ENCODE peak calls at places on chromosome 9, in seven cellular contexts. One of them, this sample, is unnamed.

GRCh38 chr9:34413229-34413852 is 36.6 kb upstream of the MYORG start:
- DNase-seq in mesendoderm: peak; percentile 69
- DNase-seq in mesenchymal stem cell: peak; percentile 54
- DNase-seq in trophoblast cell: peak; percentile 6
- DNase-seq in neuronal stem cell: peak; percentile 70
- DNase-seq in H1: no peak
- DNase-seq in IMR-90: peak; percentile 43
- DNase-seq in this sample: peak; percentile 58

GRCh38 chr9:97385626-97386264 is 26.2 kb upstream of the TDRD7 start:
- DNase-seq in mesendoderm: no peak
- DNase-seq in neuronal stem cell: no peak
- DNase-seq in mesenchymal stem cell: no peak
- DNase-seq in H1: no peak
- DNase-seq in IMR-90: no peak
- DNase-seq in trophoblast cell: no peak
- DNase-seq in this sample: no peak

GRCh38 chr9:38068616-38068865 is 486 bp downstream of the SHB start:
- DNase-seq in trophoblast cell: no peak
- DNase-seq in H1: no peak
- DNase-seq in neuronal stem cell: no peak
- DNase-seq in IMR-90: peak; percentile 59
- DNase-seq in mesenchymal stem cell: peak; percentile 69
- DNase-seq in mesendoderm: no peak
- DNase-seq in this sample: no peak

GRCh38 chr9:4762889-4763521 is 22.0 kb upstream of the AK3 start:
- DNase-seq in neuronal stem cell: peak; percentile 1
- DNase-seq in H1: no peak
- DNase-seq in mesenchymal stem cell: peak; percentile 50
- DNase-seq in trophoblast cell: peak; percentile 65
- DNase-seq in mesendoderm: peak; percentile 81
- DNase-seq in IMR-90: no peak
- DNase-seq in this sample: peak; percentile 87

GRCh38 chr9:95305770-95306492 is 11.6 kb downstream of the FANCC start:
- DNase-seq in mesendoderm: no peak
- DNase-seq in mesenchymal stem cell: no peak
- DNase-seq in H1: no peak
- DNase-seq in trophoblast cell: no peak
- DNase-seq in IMR-90: peak; percentile 55
- DNase-seq in neuronal stem cell: no peak
- DNase-seq in this sample: no peak

GRCh38 chr9:33153666-33154065 is 13.5 kb downstream of the B4GALT1 start:
- DNase-seq in IMR-90: no peak
- DNase-seq in mesenchymal stem cell: no peak
- DNase-seq in H1: no peak
- DNase-seq in neuronal stem cell: no peak
- DNase-seq in mesendoderm: no peak
- DNase-seq in trophoblast cell: no peak
- DNase-seq in this sample: no peak

GRCh38 chr9:78029601-78030552 is 1.7 kb downstream of the GNAQ start:
- DNase-seq in IMR-90: peak; percentile 48
- DNase-seq in mesendoderm: peak; percentile 75
- DNase-seq in H1: no peak
- DNase-seq in neuronal stem cell: no peak
- DNase-seq in mesenchymal stem cell: peak; percentile 61
- DNase-seq in trophoblast cell: peak; percentile 61
- DNase-seq in this sample: peak; percentile 48

GRCh38 chr9:135108801-135109500 is 21.5 kb downstream of the OLFM1 start:
- DNase-seq in IMR-90: no peak
- DNase-seq in neuronal stem cell: no peak
- DNase-seq in mesendoderm: no peak
- DNase-seq in H1: no peak
- DNase-seq in trophoblast cell: no peak
- DNase-seq in mesenchymal stem cell: no peak
- DNase-seq in this sample: no peak

GRCh38 chr9:12760758-12761157 is 14.1 kb upstream of the LURAP1L start:
- DNase-seq in IMR-90: peak; percentile 23
- DNase-seq in mesendoderm: no peak
- DNase-seq in neuronal stem cell: no peak
- DNase-seq in mesenchymal stem cell: no peak
- DNase-seq in H1: no peak
- DNase-seq in trophoblast cell: no peak
- DNase-seq in this sample: no peak

GRCh38 chr9:134634190-134634589 is 7.4 kb upstream of the COL5A1 start:
- DNase-seq in mesenchymal stem cell: no peak
- DNase-seq in IMR-90: no peak
- DNase-seq in neuronal stem cell: no peak
- DNase-seq in mesendoderm: no peak
- DNase-seq in trophoblast cell: no peak
- DNase-seq in H1: no peak
- DNase-seq in this sample: peak; percentile 7

GRCh38 chr9:15696979-15697378 is 144.1 kb downstream of the CCDC171 start:
- DNase-seq in mesendoderm: peak; percentile 16
- DNase-seq in mesenchymal stem cell: peak; percentile 65
- DNase-seq in neuronal stem cell: no peak
- DNase-seq in IMR-90: peak; percentile 36
- DNase-seq in H1: no peak
- DNase-seq in trophoblast cell: no peak
- DNase-seq in this sample: no peak

GRCh38 chr9:111481885-111482636 is 2.1 kb downstream of the ECPAS start:
- DNase-seq in mesendoderm: peak; percentile 30
- DNase-seq in mesenchymal stem cell: peak; percentile 81
- DNase-seq in neuronal stem cell: peak; percentile 3
- DNase-seq in trophoblast cell: peak; percentile 53
- DNase-seq in IMR-90: peak; percentile 63
- DNase-seq in H1: no peak
- DNase-seq in this sample: no peak

GRCh38 chr9:70042461-70043215 is 1.0 kb upstream of the MAMDC2 start:
- DNase-seq in trophoblast cell: no peak
- DNase-seq in H1: no peak
- DNase-seq in neuronal stem cell: no peak
- DNase-seq in mesenchymal stem cell: no peak
- DNase-seq in IMR-90: no peak
- DNase-seq in mesendoderm: no peak
- DNase-seq in this sample: no peak

GRCh38 chr9:127458921-127459320 is 7.6 kb downstream of the LRSAM1 start:
- DNase-seq in neuronal stem cell: no peak
- DNase-seq in mesendoderm: no peak
- DNase-seq in IMR-90: no peak
- DNase-seq in H1: no peak
- DNase-seq in trophoblast cell: no peak
- DNase-seq in mesenchymal stem cell: no peak
- DNase-seq in this sample: no peak

GRCh38 chr9:129282308-129283211 is 104.5 kb upstream of the IER5L start:
- DNase-seq in neuronal stem cell: no peak
- DNase-seq in mesenchymal stem cell: no peak
- DNase-seq in trophoblast cell: no peak
- DNase-seq in H1: no peak
- DNase-seq in mesendoderm: no peak
- DNase-seq in IMR-90: no peak
- DNase-seq in this sample: peak; percentile 45

GRCh38 chr9:38029923-38030638 is 38.9 kb downstream of the SHB start:
- DNase-seq in mesendoderm: no peak
- DNase-seq in mesenchymal stem cell: no peak
- DNase-seq in H1: no peak
- DNase-seq in neuronal stem cell: no peak
- DNase-seq in trophoblast cell: no peak
- DNase-seq in IMR-90: no peak
- DNase-seq in this sample: no peak

GRCh38 chr9:78866228-78867132 is 569.6 kb downstream of the PSAT1 start:
- DNase-seq in IMR-90: peak; percentile 96
- DNase-seq in mesenchymal stem cell: peak; percentile 91
- DNase-seq in mesendoderm: peak; percentile 37
- DNase-seq in neuronal stem cell: no peak
- DNase-seq in H1: no peak
- DNase-seq in trophoblast cell: peak; percentile 38
- DNase-seq in this sample: no peak

GRCh38 chr9:107557236-107557990 is 67.8 kb upstream of the KLF4 start:
- DNase-seq in trophoblast cell: peak; percentile 70
- DNase-seq in IMR-90: peak; percentile 20
- DNase-seq in mesenchymal stem cell: peak; percentile 20
- DNase-seq in mesendoderm: no peak
- DNase-seq in H1: no peak
- DNase-seq in neuronal stem cell: no peak
- DNase-seq in this sample: no peak

GRCh38 chr9:123548749-123549545 is 192.9 kb downstream of the CRB2 start:
- DNase-seq in IMR-90: no peak
- DNase-seq in trophoblast cell: peak; percentile 20
- DNase-seq in H1: no peak
- DNase-seq in neuronal stem cell: no peak
- DNase-seq in mesendoderm: no peak
- DNase-seq in mesenchymal stem cell: peak; percentile 65
- DNase-seq in this sample: no peak

GRCh38 chr9:96423322-96423984 is 5.3 kb upstream of the ZNF367 start:
- DNase-seq in trophoblast cell: no peak
- DNase-seq in mesendoderm: peak; percentile 91
- DNase-seq in neuronal stem cell: no peak
- DNase-seq in IMR-90: no peak
- DNase-seq in mesenchymal stem cell: no peak
- DNase-seq in H1: no peak
- DNase-seq in this sample: peak; percentile 38

GRCh38 chr9:111700776-111701175 is 39.4 kb downstream of the GNG10 start:
- DNase-seq in H1: no peak
- DNase-seq in mesenchymal stem cell: peak; percentile 13
- DNase-seq in mesendoderm: no peak
- DNase-seq in trophoblast cell: no peak
- DNase-seq in IMR-90: no peak
- DNase-seq in neuronal stem cell: no peak
- DNase-seq in this sample: no peak

GRCh38 chr9:34783951-34784487 is 74.1 kb upstream of the CCL21 start:
- DNase-seq in IMR-90: no peak
- DNase-seq in trophoblast cell: no peak
- DNase-seq in mesendoderm: no peak
- DNase-seq in H1: no peak
- DNase-seq in mesenchymal stem cell: no peak
- DNase-seq in neuronal stem cell: no peak
- DNase-seq in this sample: no peak

GRCh38 chr9:119771336-119771735 is 402.1 kb upstream of the BRINP1 start:
- DNase-seq in mesenchymal stem cell: no peak
- DNase-seq in neuronal stem cell: no peak
- DNase-seq in trophoblast cell: no peak
- DNase-seq in IMR-90: no peak
- DNase-seq in mesendoderm: no peak
- DNase-seq in H1: no peak
- DNase-seq in this sample: no peak

GRCh38 chr9:87102131-87102530 is 154.8 kb upstream of the GAS1 start:
- DNase-seq in neuronal stem cell: no peak
- DNase-seq in trophoblast cell: no peak
- DNase-seq in IMR-90: peak; percentile 55
- DNase-seq in H1: no peak
- DNase-seq in mesenchymal stem cell: no peak
- DNase-seq in mesendoderm: no peak
- DNase-seq in this sample: no peak
- H2BK120ac ChIP-seq in neuronal stem cell: no peak overlapping the region
- H2BK120ac ChIP-seq in trophoblast cell: no peak overlapping the region
- H2BK120ac ChIP-seq in IMR-90: no peak overlapping the region
- H2BK120ac ChIP-seq in H1: no peak overlapping the region
- H2BK120ac ChIP-seq in mesenchymal stem cell: peak overlapping the region; percentile 42
- H2BK120ac ChIP-seq in mesendoderm: no peak overlapping the region
- H2BK120ac ChIP-seq in this sample: no peak overlapping the region

DNA sequence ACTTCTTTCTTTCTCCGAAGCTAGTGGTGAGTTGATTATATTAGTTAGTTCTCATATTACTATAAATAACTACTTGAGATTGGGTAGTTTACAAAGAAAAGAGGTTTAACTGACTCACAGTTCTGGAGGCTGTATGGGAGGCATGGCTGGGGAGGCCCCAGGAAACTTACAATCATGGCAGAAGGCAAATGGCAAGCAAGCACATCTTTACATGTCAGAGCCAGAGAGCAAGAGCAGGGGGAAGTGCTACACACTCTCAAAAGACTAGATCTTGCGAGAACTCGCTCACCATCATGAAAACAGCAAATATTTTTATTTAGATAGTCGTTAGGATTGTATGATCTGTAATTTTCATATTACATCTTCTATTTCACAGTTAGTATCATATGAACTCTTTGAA is 711.2 kb downstream of the PTPRD start:
- DNase-seq in mesendoderm: no peak
- DNase-seq in IMR-90: no peak
- DNase-seq in H1: no peak
- DNase-seq in neuronal stem cell: no peak
- DNase-seq in mesenchymal stem cell: no peak
- DNase-seq in trophoblast cell: no peak
- DNase-seq in this sample: no peak
- H3K9ac ChIP-seq in mesendoderm: no peak overlapping the region
- H3K9ac ChIP-seq in IMR-90: no peak overlapping the region
- H3K9ac ChIP-seq in H1: no peak overlapping the region
- H3K9ac ChIP-seq in neuronal stem cell: no peak overlapping the region
- H3K9ac ChIP-seq in mesenchymal stem cell: no peak overlapping the region
- H3K9ac ChIP-seq in trophoblast cell: no peak overlapping the region
- H3K9ac ChIP-seq in this sample: no peak overlapping the region

GRCh38 chr9:19294219-19294618 is 63.7 kb downstream of the DENND4C start:
- DNase-seq in IMR-90: no peak
- DNase-seq in mesendoderm: no peak
- DNase-seq in trophoblast cell: no peak
- DNase-seq in H1: no peak
- DNase-seq in neuronal stem cell: no peak
- DNase-seq in mesenchymal stem cell: no peak
- DNase-seq in this sample: no peak

GRCh38 chr9:19303216-19303615 is 72.7 kb downstream of the DENND4C start:
- DNase-seq in trophoblast cell: no peak
- DNase-seq in mesenchymal stem cell: no peak
- DNase-seq in H1: no peak
- DNase-seq in neuronal stem cell: no peak
- DNase-seq in IMR-90: no peak
- DNase-seq in mesendoderm: no peak
- DNase-seq in this sample: no peak

GRCh38 chr9:19298601-19299000 is 68.1 kb downstream of the DENND4C start:
- DNase-seq in H1: no peak
- DNase-seq in mesenchymal stem cell: peak; percentile 1
- DNase-seq in trophoblast cell: no peak
- DNase-seq in mesendoderm: no peak
- DNase-seq in neuronal stem cell: no peak
- DNase-seq in IMR-90: no peak
- DNase-seq in this sample: no peak
- H2BK120ac ChIP-seq in H1: no peak overlapping the region
- H2BK120ac ChIP-seq in mesenchymal stem cell: no peak overlapping the region
- H2BK120ac ChIP-seq in trophoblast cell: no peak overlapping the region
- H2BK120ac ChIP-seq in mesendoderm: no peak overlapping the region
- H2BK120ac ChIP-seq in neuronal stem cell: no peak overlapping the region
- H2BK120ac ChIP-seq in IMR-90: no peak overlapping the region
- H2BK120ac ChIP-seq in this sample: no peak overlapping the region

GRCh38 chr9:130852801-130853200 is 17.7 kb downstream of the ABL1 start:
- DNase-seq in neuronal stem cell: no peak
- DNase-seq in mesenchymal stem cell: no peak
- DNase-seq in trophoblast cell: no peak
- DNase-seq in H1: no peak
- DNase-seq in mesendoderm: no peak
- DNase-seq in IMR-90: no peak
- DNase-seq in this sample: no peak

GRCh38 chr9:130857864-130858730 is 23.0 kb downstream of the ABL1 start:
- DNase-seq in H1: no peak
- DNase-seq in trophoblast cell: no peak
- DNase-seq in neuronal stem cell: no peak
- DNase-seq in IMR-90: peak; percentile 97
- DNase-seq in mesenchymal stem cell: peak; percentile 90
- DNase-seq in mesendoderm: peak; percentile 85
- DNase-seq in this sample: no peak

GRCh38 chr9:130854835-130855234 is 19.8 kb downstream of the ABL1 start:
- DNase-seq in neuronal stem cell: no peak
- DNase-seq in IMR-90: no peak
- DNase-seq in mesenchymal stem cell: no peak
- DNase-seq in mesendoderm: no peak
- DNase-seq in H1: no peak
- DNase-seq in trophoblast cell: no peak
- DNase-seq in this sample: no peak

GRCh38 chr9:130856474-130856873 is 21.4 kb downstream of the ABL1 start:
- DNase-seq in mesenchymal stem cell: no peak
- DNase-seq in neuronal stem cell: no peak
- DNase-seq in IMR-90: no peak
- DNase-seq in mesendoderm: no peak
- DNase-seq in H1: no peak
- DNase-seq in trophoblast cell: no peak
- DNase-seq in this sample: no peak

GRCh38 chr9:130854086-130854485 is 19.0 kb downstream of the ABL1 start:
- DNase-seq in H1: no peak
- DNase-seq in mesendoderm: no peak
- DNase-seq in neuronal stem cell: no peak
- DNase-seq in trophoblast cell: peak; percentile 26
- DNase-seq in IMR-90: no peak
- DNase-seq in mesenchymal stem cell: peak; percentile 55
- DNase-seq in this sample: no peak
- H3K9ac ChIP-seq in H1: no peak overlapping the region
- H3K9ac ChIP-seq in mesendoderm: no peak overlapping the region
- H3K9ac ChIP-seq in neuronal stem cell: peak overlapping the region; percentile 34
- H3K9ac ChIP-seq in trophoblast cell: no peak overlapping the region
- H3K9ac ChIP-seq in IMR-90: no peak overlapping the region
- H3K9ac ChIP-seq in mesenchymal stem cell: peak overlapping the region; percentile 45
- H3K9ac ChIP-seq in this sample: no peak overlapping the region